ENCODE peak calls at places on chromosomes 5 and 9, in six cellular contexts. J is lower lobe of right lung, I is dorsolateral prefrontal cortex, P is astrocyte of the spinal cord, X is AG09309, A is uterus. T is an unnamed sample.

GRCh38 chr5:109844148-109844547 is 154.4 kb downstream of the MAN2A1 start:
- DNase-seq in X (no peak), A (no peak), J (no peak), I (no peak), P (peak), T (no peak)

GRCh38 chr9:134339183-134339806 is 13.0 kb downstream of the RXRA start:
- DNase-seq in A (peak), J (peak), X (no peak), P (no peak), I (no peak), T (no peak)

GRCh38 chr5:181566-181965 is 9.7 kb upstream of the LRRC14B start:
- DNase-seq in I (no peak), P (no peak), J (no peak), A (no peak), X (no peak), T (no peak)

GRCh38 chr5:18455521-18455920 is 821.3 kb downstream of the TAF11L14 start:
- DNase-seq in A (no peak), X (no peak), P (no peak), J (no peak), I (no peak), T (no peak)

GRCh38 chr9:114446036-114446435 is 58.3 kb upstream of the AKNA start:
- DNase-seq in J (no peak), P (peak), I (no peak), X (no peak), A (no peak), T (no peak)

GRCh38 chr5:14268236-14268701 is 125.1 kb downstream of the TRIO start:
- DNase-seq in X (no peak), A (no peak), P (peak), I (no peak), J (no peak), T (no peak)

GRCh38 chr5:135176991-135177390 is 143.0 kb upstream of the PITX1 start:
- DNase-seq in J (no peak), X (no peak), A (no peak), I (no peak), P (no peak), T (no peak)

GRCh38 chr5:142597546-142598337 is 88.1 kb downstream of the FGF1 start:
- DNase-seq in J (no peak), I (peak), P (peak), A (no peak), X (no peak), T (no peak)

GRCh38 chr5:135154197-135154596 is 120.2 kb upstream of the PITX1 start:
- DNase-seq in X (peak), J (no peak), A (no peak), P (no peak), I (no peak), T (no peak)

GRCh38 chr5:76978869-76979268 is 26.0 kb downstream of the CRHBP start:
- DNase-seq in I (no peak), J (no peak), P (no peak), X (no peak), A (no peak), T (no peak)

GRCh38 chr9:82679488-82679887 is 383.5 kb downstream of the RASEF start:
- DNase-seq in J (no peak), X (no peak), I (no peak), A (no peak), P (no peak), T (no peak)

GRCh38 chr9:2367970-2368369 is 253.6 kb upstream of the VLDLR start:
- DNase-seq in P (no peak), J (no peak), I (no peak), X (no peak), A (no peak), T (no peak)
- TF ChIP-seq CTCF in P (peak), J (no peak), I (no peak), X (no peak), A (no peak), T (peak)

GRCh38 chr9:32350682-32351081 is 33.8 kb upstream of the ACO1 start:
- DNase-seq in X (no peak), I (no peak), A (no peak), J (no peak), P (peak), T (no peak)

GRCh38 chr9:32348289-32348688 is 36.2 kb upstream of the ACO1 start:
- DNase-seq in P (no peak), I (no peak), A (no peak), J (no peak), X (no peak), T (no peak)

GRCh38 chr9:32351845-32352244 is 32.6 kb upstream of the ACO1 start:
- DNase-seq in A (no peak), X (no peak), P (no peak), I (no peak), J (no peak), T (no peak)
- TF ChIP-seq CTCF in A (no peak), X (peak), P (no peak), I (no peak), J (no peak), T (no peak)

DNA sequence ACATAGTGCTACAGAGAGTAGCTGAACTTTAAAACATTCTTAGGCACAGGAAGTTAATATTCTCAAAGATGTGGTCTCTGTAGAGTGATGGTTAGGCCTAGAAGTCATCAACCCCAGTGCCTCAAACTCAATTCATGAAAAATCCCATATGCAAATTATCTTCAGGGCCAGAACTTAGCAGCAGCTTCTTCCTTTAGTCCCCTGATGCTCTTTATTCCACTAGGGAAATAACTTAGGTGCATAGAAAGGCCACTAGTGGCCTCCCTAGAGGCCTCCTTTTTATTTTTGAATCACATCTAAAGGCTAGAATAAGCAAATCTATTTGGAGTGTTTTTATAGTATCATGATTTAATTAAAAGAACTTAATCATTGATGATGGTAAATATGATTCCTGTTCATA is 88.3 kb downstream of the GIN1 start:
- DNase-seq in I (no peak), X (no peak), A (no peak), P (peak), J (no peak), T (peak)
- TF ChIP-seq CTCF in I (peak), X (peak), A (no peak), P (peak), J (no peak), T (no peak)

GRCh38 chr9:93060746-93061259 is 2.3 kb downstream of the SUSD3 start:
- DNase-seq in J (peak), X (no peak), I (no peak), A (peak), P (no peak), T (no peak)

GRCh38 chr9:93061260-93061751 is 2.8 kb downstream of the SUSD3 start:
- DNase-seq in J (no peak), I (no peak), X (no peak), P (no peak), A (peak), T (no peak)

GRCh38 chr9:93064392-93065124 is 6.1 kb downstream of the SUSD3 start:
- DNase-seq in A (no peak), I (no peak), J (peak), P (peak), X (no peak), T (peak)

GRCh38 chr9:93061791-93062299 is 3.3 kb downstream of the SUSD3 start:
- DNase-seq in X (no peak), J (peak), I (no peak), A (no peak), P (no peak), T (peak)

DNA sequence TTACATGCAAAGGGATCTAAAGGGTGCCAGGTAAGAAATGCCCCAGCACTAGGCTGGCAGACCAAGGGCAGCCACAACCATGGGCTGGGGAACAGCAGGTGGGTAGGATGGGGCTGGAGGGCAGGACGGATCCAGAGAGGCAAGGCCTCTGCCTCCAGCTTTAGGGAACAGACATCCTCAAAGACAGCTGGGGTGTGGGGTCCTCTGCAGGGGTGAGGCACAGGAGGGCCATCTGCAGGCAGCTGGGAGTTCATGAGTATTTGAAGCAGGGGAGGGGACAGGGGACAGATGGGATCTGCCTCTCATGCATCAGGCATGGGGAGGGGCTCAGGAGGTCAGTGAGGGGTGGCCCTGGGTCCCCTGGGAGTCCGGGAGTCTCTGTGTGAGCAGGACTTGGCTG is 3.9 kb downstream of the SUSD3 start:
- DNase-seq in I (no peak), J (peak), X (no peak), A (no peak), P (no peak), T (no peak)
- TF ChIP-seq CTCF in I (no peak), J (no peak), X (no peak), A (no peak), P (no peak), T (no peak)

GRCh38 chr5:122774861-122775712 is at the start of gene SNX2:
- DNase-seq in X (peak), I (peak), J (peak), A (peak), P (peak), T (peak)
- TF ChIP-seq CTCF in X (peak), I (no peak), J (peak), A (no peak), P (peak), T (no peak)

DNA sequence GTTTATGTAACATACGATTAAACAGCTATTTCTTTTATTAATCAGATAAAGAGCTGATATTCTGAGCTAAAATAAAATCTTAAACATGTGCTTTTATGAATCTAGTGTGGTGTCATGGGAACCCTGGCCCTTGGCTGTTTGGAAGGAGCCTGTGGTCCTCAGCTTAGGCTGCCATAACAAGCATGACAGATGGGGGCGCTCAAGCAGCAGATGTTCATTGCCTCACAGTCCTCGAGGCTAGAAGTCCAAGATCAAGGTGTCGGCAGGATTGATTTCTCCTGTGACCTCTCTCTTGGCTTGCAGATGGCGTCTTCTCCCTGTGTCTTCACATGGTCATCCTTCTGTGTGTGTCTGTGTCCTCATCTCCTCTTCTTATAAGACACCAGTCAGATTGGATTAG is 448.2 kb downstream of the GADD45G start:
- DNase-seq in I (no peak), X (no peak), A (no peak), J (no peak), P (no peak), T (no peak)
- TF ChIP-seq CTCF in I (no peak), X (no peak), A (no peak), J (peak), P (peak), T (no peak)

T was measured in GM20000.